ENCODE peak calls at places on chromosomes 3 and 15, in five cellular contexts. F is fibroblast of mammary gland, B is HFF-Myc, T is tibial nerve, W is astrocyte of the spinal cord. R is an unnamed sample.

GRCh38 chr3:4986175-4986610 is 7.0 kb downstream of the BHLHE40 start:
- DNase-seq in F (peak), B (no peak), T (no peak), W (no peak), R (no peak)

GRCh38 chr3:27559835-27560234 is 75.7 kb upstream of the SLC4A7 start:
- DNase-seq in F (peak), B (no peak), T (no peak), W (no peak), R (no peak)

GRCh38 chr3:69770976-69771634 is 31.8 kb downstream of the MITF start:
- DNase-seq in F (peak), B (peak), T (no peak), W (no peak), R (no peak)

GRCh38 chr3:16808393-16809107 is 76.2 kb upstream of the PLCL2 start:
- DNase-seq in F (peak), B (no peak), T (no peak), W (no peak), R (no peak)

GRCh38 chr3:119700269-119700919 is 2.4 kb upstream of the CFAP91 start:
- DNase-seq in F (peak), B (no peak), T (no peak), W (no peak), R (no peak)

GRCh38 chr3:10933958-10934481 is 58.5 kb upstream of the SLC6A1 start:
- DNase-seq in F (peak), B (no peak), T (no peak), W (peak), R (no peak)

GRCh38 chr3:107206141-107206540 is 171.1 kb upstream of the CCDC54 start:
- DNase-seq in F (peak), B (peak), T (peak), W (peak), R (no peak)

GRCh38 chr15:57697588-57697987 is 8.9 kb upstream of the POLR2M start:
- DNase-seq in F (no peak), B (no peak), T (no peak), W (no peak), R (no peak)

GRCh38 chr3:57004154-57004730 is 56.2 kb upstream of the SPATA12 start:
- DNase-seq in F (no peak), B (no peak), T (no peak), W (no peak), R (no peak)

GRCh38 chr3:16064660-16065414 is 109.6 kb upstream of the GALNT15 start:
- DNase-seq in F (peak), B (peak), T (peak), W (peak), R (no peak)

GRCh38 chr15:33045066-33045810 is 149.3 kb downstream of the FMN1 start:
- DNase-seq in F (peak), B (no peak), T (no peak), W (no peak), R (no peak)

GRCh38 chr3:75001330-75001729 is 386.9 kb upstream of the CNTN3 start:
- DNase-seq in F (peak), B (no peak), T (no peak), W (no peak), R (no peak)

GRCh38 chr3:11835028-11835639 is 11.6 kb downstream of the TAMM41 start:
- DNase-seq in F (peak), B (no peak), T (peak), W (peak), R (no peak)

GRCh38 chr3:71478568-71478967 is 105.0 kb downstream of the FOXP1 start:
- DNase-seq in F (peak), B (peak), T (no peak), W (no peak), R (no peak)

GRCh38 chr3:178189854-178190253 is 346.4 kb upstream of the KCNMB2 start:
- DNase-seq in F (no peak), B (no peak), T (no peak), W (no peak), R (no peak)

GRCh38 chr3:172317984-172318383 is 130.3 kb downstream of the GHSR start:
- DNase-seq in F (peak), B (peak), T (peak), W (peak), R (no peak)

GRCh38 chr3:97872209-97873042 is 50.6 kb downstream of the CRYBG3 start:
- DNase-seq in F (peak), B (peak), T (no peak), W (peak), R (no peak)

GRCh38 chr3:148146947-148147346 is 550.8 kb upstream of the AGTR1 start:
- DNase-seq in F (peak), B (peak), T (no peak), W (peak), R (no peak)

GRCh38 chr3:54344601-54345216 is 222.4 kb downstream of the CACNA2D3 start:
- DNase-seq in F (no peak), B (no peak), T (no peak), W (no peak), R (no peak)

GRCh38 chr15:59762558-59762957 is 73.4 kb upstream of the BNIP2 start:
- DNase-seq in F (no peak), B (no peak), T (no peak), W (no peak), R (no peak)

GRCh38 chr15:57133127-57133968 is 214.9 kb downstream of the TCF12 start:
- DNase-seq in F (peak), B (peak), T (no peak), W (peak), R (no peak)

GRCh38 chr3:169556909-169557308 is 106.6 kb downstream of the MECOM start:
- DNase-seq in F (no peak), B (no peak), T (no peak), W (no peak), R (no peak)

GRCh38 chr3:115279939-115280338 is 132.9 kb upstream of the ZBTB20 start:
- DNase-seq in F (peak), B (no peak), T (no peak), W (no peak), R (no peak)

GRCh38 chr3:107855710-107856109 is 235.1 kb downstream of the CD47 start:
- DNase-seq in F (peak), B (peak), T (no peak), W (peak), R (no peak)

GRCh38 chr15:42156266-42156922 is at the start of gene PLA2G4F:
- DNase-seq in F (no peak), B (no peak), T (no peak), W (no peak), R (no peak)

GRCh38 chr3:14238356-14238755 is 59.7 kb downstream of the LSM3 start:
- DNase-seq in F (no peak), B (no peak), T (no peak), W (no peak), R (no peak)

GRCh38 chr3:182921665-182922355 is 58.5 kb downstream of the DCUN1D1 start:
- DNase-seq in F (no peak), B (no peak), T (no peak), W (peak), R (no peak)

GRCh38 chr15:56739964-56740640 is 6.8 kb upstream of the ZNF280D start:
- DNase-seq in F (peak), B (no peak), T (no peak), W (no peak), R (no peak)

GRCh38 chr3:187968883-187969580 is 184.9 kb upstream of the LPP start:
- DNase-seq in F (peak), B (no peak), T (peak), W (peak), R (no peak)

GRCh38 chr3:101858464-101858863 is 9.2 kb downstream of the NFKBIZ start:
- DNase-seq in F (no peak), B (no peak), T (no peak), W (no peak), R (no peak)

GRCh38 chr3:16114930-16115329 is 59.5 kb upstream of the GALNT15 start:
- DNase-seq in F (no peak), B (no peak), T (no peak), W (no peak), R (no peak)

GRCh38 chr15:65334586-65335231 is 30.2 kb downstream of the RNU5B-1 start:
- DNase-seq in F (no peak), B (no peak), T (no peak), W (no peak), R (no peak)

GRCh38 chr3:8278448-8278847 is 223.2 kb upstream of the LMCD1 start:
- DNase-seq in F (no peak), B (no peak), T (no peak), W (no peak), R (no peak)

GRCh38 chr15:55194246-55194645 is 2.5 kb downstream of the RSL24D1 start:
- DNase-seq in F (peak), B (no peak), T (no peak), W (no peak), R (no peak)

GRCh38 chr3:119350114-119350513 is 55.9 kb downstream of the ARHGAP31 start:
- DNase-seq in F (no peak), B (no peak), T (no peak), W (no peak), R (no peak)

GRCh38 chr15:99076109-99076508 is 28.8 kb upstream of the SYNM start:
- DNase-seq in F (no peak), B (no peak), T (no peak), W (no peak), R (no peak)

GRCh38 chr15:44028349-44028748 is 166.7 kb downstream of the FRMD5 start:
- DNase-seq in F (peak), B (no peak), T (no peak), W (peak), R (no peak)

GRCh38 chr15:83194527-83194926 is 13.1 kb downstream of the HDGFL3 start:
- DNase-seq in F (no peak), B (no peak), T (no peak), W (no peak), R (no peak)

GRCh38 chr15:40927497-40928346 is 1.4 kb upstream of the DLL4 start:
- DNase-seq in F (no peak), B (no peak), T (no peak), W (no peak), R (no peak)

GRCh38 chr3:98561727-98562521 is 30.1 kb downstream of the GPR15 start:
- DNase-seq in F (peak), B (no peak), T (no peak), W (peak), R (no peak)

GRCh38 chr3:179949428-179949827 is 87.3 kb downstream of the PEX5L start:
- DNase-seq in F (no peak), B (no peak), T (no peak), W (no peak), R (no peak)
- H3K4me3 ChIP-seq in F (no peak), B (no peak), T (no peak), W (no peak), R (no peak)

GRCh38 chr3:73409405-73409804 is 215.3 kb downstream of the PDZRN3 start:
- DNase-seq in F (peak), B (peak), T (no peak), W (peak), R (no peak)
- H3K4me3 ChIP-seq in F (no peak), B (no peak), T (no peak), W (no peak), R (no peak)

GRCh38 chr3:152258448-152259302 is 10.1 kb upstream of the MBNL1 start:
- DNase-seq in F (peak), B (peak), T (no peak), W (peak), R (no peak)
- H3K4me3 ChIP-seq in F (no peak), B (no peak), T (no peak), W (no peak), R (no peak)

GRCh38 chr3:30098206-30098605 is 508.2 kb upstream of the TGFBR2 start:
- DNase-seq in F (peak), B (no peak), T (no peak), W (peak), R (no peak)
- H3K4me3 ChIP-seq in F (no peak), B (no peak), T (no peak), W (no peak), R (no peak)

GRCh38 chr3:32820430-32820829 is 2.6 kb downstream of the TRIM71 start:
- DNase-seq in F (no peak), B (no peak), T (no peak), W (no peak), R (no peak)
- H3K4me3 ChIP-seq in F (no peak), B (no peak), T (no peak), W (no peak), R (no peak)

GRCh38 chr15:47188766-47189507 is 528.4 kb upstream of the SEMA6D start:
- DNase-seq in F (no peak), B (no peak), T (no peak), W (no peak), R (no peak)
- H3K4me3 ChIP-seq in F (no peak), B (no peak), T (no peak), W (no peak), R (no peak)

GRCh38 chr3:129576514-129577345 is 29.7 kb downstream of the PLXND1 start:
- DNase-seq in F (no peak), B (no peak), T (peak), W (no peak), R (peak)
- H3K4me3 ChIP-seq in F (no peak), B (no peak), T (no peak), W (no peak), R (no peak)

DNA sequence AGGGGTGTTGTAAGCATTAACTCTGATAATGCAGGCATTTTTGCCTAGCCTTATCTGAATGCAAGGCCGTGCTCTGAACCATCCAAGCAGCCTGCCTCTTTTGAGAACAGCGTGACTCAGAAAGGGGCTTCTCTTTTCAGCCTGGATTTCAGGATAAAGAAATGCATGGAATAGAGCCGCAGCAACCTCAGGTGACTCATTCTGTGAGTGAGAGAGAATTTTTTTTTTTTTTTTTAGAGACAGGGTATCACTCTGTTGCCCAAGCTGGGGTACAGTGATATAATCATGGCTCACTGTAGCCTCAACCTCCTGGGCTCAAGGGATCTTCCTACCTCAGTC is 20.6 kb upstream of the PDE8A start:
- DNase-seq in F (peak), B (no peak), T (no peak), W (peak), R (no peak)
- H3K4me3 ChIP-seq in F (no peak), B (no peak), T (no peak), W (no peak), R (no peak)

GRCh38 chr3:195450731-195451229 is 8.0 kb upstream of the ACAP2 start:
- DNase-seq in F (peak), B (peak), T (peak), W (peak), R (no peak)
- H3K4me3 ChIP-seq in F (no peak), B (no peak), T (no peak), W (no peak), R (no peak)

R was measured in esophagus squamous epithelium.